ENCODE peak calls at places on chromosomes 4 and X, in nine cellular contexts. I, N, D, Z, G, K, U, W and A are unnamed samples.

GRCh38 chr4:109887071-109887470 is 25.6 kb upstream of the EGF start:
- DNase-seq in I (no peak), N (no peak), D (no peak), Z (no peak), G (no peak), K (no peak), U (no peak), W (no peak), A (no peak)

GRCh38 chrX:77900688-77901087 is 1.4 kb downstream of the COX7B start:
- DNase-seq in I (no peak), N (no peak), D (no peak), Z (no peak), G (no peak), K (no peak), U (no peak), W (no peak), A (no peak)

GRCh38 chr4:33369366-33369899 is 2649.3 kb downstream of the PCDH7 start:
- DNase-seq in I (no peak), N (no peak), D (no peak), Z (no peak), G (no peak), K (peak; percentile 12), U (no peak), W (no peak), A (no peak)

GRCh38 chr4:130712038-130712437 is 1616.1 kb downstream of the C4orf33 start:
- DNase-seq in I (no peak), N (no peak), D (no peak), Z (no peak), G (no peak), K (no peak), U (no peak), W (no peak), A (no peak)

GRCh38 chr4:78592104-78592783 is 40.7 kb downstream of the ANXA3 start:
- DNase-seq in I (no peak), N (no peak), D (no peak), Z (no peak), G (no peak), K (no peak), U (no peak), W (peak; percentile 71), A (peak; percentile 32)

GRCh38 chrX:46837543-46838481 is 969 bp downstream of the RP2 start:
- DNase-seq in I (no peak), N (peak; percentile 9), D (peak; percentile 4), Z (no peak), G (no peak), K (peak; percentile 46), U (peak; percentile 3), W (no peak), A (no peak)

GRCh38 chr4:146981651-146982050 is 36.0 kb upstream of the TTC29 start:
- DNase-seq in I (no peak), N (no peak), D (no peak), Z (no peak), G (peak; percentile 8), K (peak; percentile 1), U (no peak), W (no peak), A (peak; percentile 13)

GRCh38 chrX:154734101-154734781 is 16.6 kb downstream of the GAB3 start:
- DNase-seq in I (no peak), N (no peak), D (no peak), Z (peak; percentile 63), G (no peak), K (peak; percentile 91), U (no peak), W (no peak), A (no peak)

GRCh38 chr4:154490589-154491340 is 834 bp downstream of the DCHS2 start:
- DNase-seq in I (no peak), N (peak; percentile 84), D (no peak), Z (peak; percentile 44), G (peak; percentile 23), K (no peak), U (no peak), W (no peak), A (peak; percentile 33)

GRCh38 chr4:118036336-118036735 is 2.0 kb downstream of the NDST3 start:
- DNase-seq in I (no peak), N (no peak), D (no peak), Z (no peak), G (no peak), K (no peak), U (no peak), W (no peak), A (no peak)